ENCODE peak calls at places on chromosomes 3 and 15, in six cellular contexts. W is NCI-H2081; Z is cardiac fibroblast; U is right lobe of liver; K is effector CD4-positive, alpha-beta T cell; F is stimulated activated CD8-positive, alpha-beta memory T cell treated with anti-CD3 and anti-CD28 coated beads, Interleukin-15, amount 100 ng/mL, for 1 hour. S is an unnamed sample.

GRCh38 chr15:75721462-75721922 is 8.8 kb upstream of the CSPG4 start:
- DNase-seq in Z (no peak), W (no peak), K (no peak), U (no peak), F (no peak), S (no peak)

GRCh38 chr3:58994746-58995330 is 55.0 kb downstream of the CFAP20DC start:
- DNase-seq in F (no peak), K (peak), U (peak), W (peak), Z (peak), S (no peak)

GRCh38 chr15:57253082-57253481 is 123.2 kb upstream of the CGNL1 start:
- DNase-seq in W (no peak), Z (no peak), F (no peak), U (no peak), K (no peak), S (no peak)

GRCh38 chr15:59828871-59829270 is 139.8 kb upstream of the BNIP2 start:
- DNase-seq in Z (no peak), K (no peak), F (no peak), U (no peak), W (no peak), S (no peak)

GRCh38 chr15:78105541-78106241 is 13.3 kb downstream of the SH2D7 start:
- DNase-seq in F (no peak), K (no peak), W (no peak), Z (no peak), U (peak), S (no peak)

GRCh38 chr15:100123611-100124010 is 218.2 kb downstream of the ADAMTS17 start:
- DNase-seq in F (no peak), K (no peak), Z (no peak), W (no peak), U (no peak), S (no peak)

GRCh38 chr3:195259564-195260285 is 11.2 kb downstream of the XXYLT1 start:
- DNase-seq in Z (peak), U (peak), K (peak), F (peak), W (peak), S (peak)

GRCh38 chr3:53240989-53241972 is 14.5 kb downstream of the TKT start:
- DNase-seq in Z (no peak), K (no peak), F (no peak), U (no peak), W (no peak), S (no peak)

GRCh38 chr15:59420986-59421618 is 16.9 kb upstream of the FAM81A start:
- DNase-seq in K (no peak), W (no peak), F (no peak), Z (peak), U (no peak), S (no peak)

GRCh38 chr3:111851511-111851954 is 7.5 kb upstream of the PHLDB2 start:
- DNase-seq in K (no peak), F (no peak), U (no peak), Z (peak), W (no peak), S (no peak)

GRCh38 chr3:132253262-132253878 is 63.8 kb upstream of the ACP3 start:
- DNase-seq in Z (peak), K (no peak), U (no peak), W (peak), F (no peak), S (peak)

GRCh38 chr3:86748015-86748414 is 242.9 kb downstream of the VGLL3 start:
- DNase-seq in K (no peak), F (no peak), W (no peak), U (no peak), Z (no peak), S (no peak)

GRCh38 chr15:82047493-82048446 is 2.0 kb upstream of the MEX3B start:
- DNase-seq in K (no peak), W (no peak), Z (peak), U (no peak), F (no peak), S (peak)

GRCh38 chr3:102096066-102096465 is 246.8 kb downstream of the NFKBIZ start:
- DNase-seq in U (no peak), K (no peak), Z (no peak), F (no peak), W (no peak), S (no peak)

GRCh38 chr15:89406218-89406716 is 71.6 kb upstream of the POLG start:
- DNase-seq in K (no peak), Z (no peak), F (no peak), U (no peak), W (no peak), S (no peak)

GRCh38 chr3:42300013-42300412 is 34.0 kb upstream of the CCK start:
- DNase-seq in F (no peak), K (no peak), Z (peak), U (peak), W (no peak), S (no peak)

GRCh38 chr3:132198601-132199000 is 118.6 kb upstream of the ACP3 start:
- DNase-seq in F (no peak), U (no peak), W (no peak), K (no peak), Z (no peak), S (no peak)

GRCh38 chr15:43440721-43441281 is 52.2 kb downstream of the TP53BP1 start:
- DNase-seq in U (peak), F (no peak), K (no peak), W (peak), Z (peak), S (peak)

GRCh38 chr3:21750831-21751391 is at the start of gene ZNF385D:
- DNase-seq in F (no peak), U (no peak), Z (peak), W (no peak), K (no peak), S (peak)